ENCODE peak calls at places on chromosomes 1 and 21, in ten cellular contexts. B is activated T-cell treated with anti-CD3 and anti-CD28 coated beads for 1 hour; M is T-cell; Q is stimulated activated CD8-positive, alpha-beta memory T cell treated with anti-CD3 and anti-CD28 coated beads, Interleukin-7, amount 100 ng/mL, for 1 hour; Z is GM03348; W is naive thymus-derived CD4-positive, alpha-beta T cell; L is GM12892; C is activated naive CD8-positive, alpha-beta T cell treated with anti-CD3 and anti-CD28 coated beads for 36 hours; X is IMR-90; V is neural crest cell. E is an unnamed sample.

GRCh38 chr1:53346007-53346813 is 18.3 kb upstream of the LRP8 start:
- DNase-seq in B (no peak), M (no peak), Q (no peak), Z (no peak), W (no peak), L (no peak), C (no peak), X (no peak), V (no peak), E (no peak)

GRCh38 chr21:16287060-16287459 is 557.3 kb downstream of the USP25 start:
- DNase-seq in B (no peak), M (no peak), Q (no peak), Z (no peak), W (no peak), L (no peak), C (no peak), X (no peak), V (no peak), E (no peak)

GRCh38 chr1:77796695-77797405 is 17.4 kb downstream of the MIGA1 start:
- DNase-seq in B (no peak), M (no peak), Q (no peak), Z (no peak), W (no peak), L (no peak), C (no peak), X (no peak), V (no peak), E (no peak)

GRCh38 chr1:173364827-173365226 is 112.3 kb upstream of the PRDX6 start:
- DNase-seq in B (no peak), M (no peak), Q (no peak), Z (no peak), W (no peak), L (no peak), C (no peak), X (no peak), V (no peak), E (no peak)

GRCh38 chr1:20713440-20713839 is 4.4 kb downstream of the KIF17 start:
- DNase-seq in B (no peak), M (no peak), Q (no peak), Z (no peak), W (no peak), L (no peak), C (no peak), X (no peak), V (no peak), E (no peak)

GRCh38 chr1:9900142-9901043 is 9.7 kb downstream of the CTNNBIP1 start:
- DNase-seq in B (no peak), M (no peak), Q (no peak), Z (no peak), W (no peak), L (no peak), C (no peak), X (no peak), V (no peak), E (no peak)

GRCh38 chr1:14095001-14095400 is 395.0 kb downstream of the PRDM2 start:
- DNase-seq in B (no peak), M (no peak), Q (no peak), Z (peak), W (peak), L (no peak), C (no peak), X (no peak), V (no peak), E (peak)

GRCh38 chr1:2833454-2834145 is 32.1 kb upstream of the TTC34 start:
- DNase-seq in B (no peak), M (no peak), Q (no peak), Z (no peak), W (peak), L (no peak), C (no peak), X (no peak), V (no peak), E (no peak)

GRCh38 chr1:61210435-61211012 is 128.2 kb downstream of the NFIA start:
- DNase-seq in B (no peak), M (no peak), Q (no peak), Z (no peak), W (peak), L (no peak), C (no peak), X (peak), V (no peak), E (no peak)

GRCh38 chr21:42461881-42462877 is 33.8 kb downstream of the RSPH1 start:
- DNase-seq in B (no peak), M (no peak), Q (no peak), Z (no peak), W (no peak), L (no peak), C (no peak), X (no peak), V (no peak), E (no peak)

GRCh38 chr1:227541796-227542152 is 21.6 kb upstream of the ZNF678 start:
- DNase-seq in B (no peak), M (no peak), Q (no peak), Z (no peak), W (no peak), L (no peak), C (no peak), X (no peak), V (no peak), E (peak)

GRCh38 chr1:2344744-2345296 is 46.5 kb downstream of the MORN1 start:
- DNase-seq in B (no peak), M (no peak), Q (no peak), Z (no peak), W (no peak), L (no peak), C (no peak), X (no peak), V (no peak), E (no peak)

GRCh38 chr1:211734359-211734758 is 58.9 kb upstream of the NEK2 start:
- DNase-seq in B (no peak), M (no peak), Q (no peak), Z (no peak), W (no peak), L (no peak), C (no peak), X (no peak), V (no peak), E (no peak)

GRCh38 chr21:39386194-39386593 is 37.3 kb upstream of the HMGN1 start:
- DNase-seq in B (no peak), M (no peak), Q (no peak), Z (no peak), W (no peak), L (no peak), C (peak), X (no peak), V (no peak), E (no peak)

GRCh38 chr1:205227584-205228006 is at the start of gene TMCC2:
- DNase-seq in B (peak), M (peak), Q (peak), Z (peak), W (peak), L (peak), C (peak), X (peak), V (peak), E (peak)

GRCh38 chr1:202586018-202586821 is 124.0 kb downstream of the SYT2 start:
- DNase-seq in B (no peak), M (no peak), Q (no peak), Z (no peak), W (no peak), L (no peak), C (no peak), X (peak), V (no peak), E (peak)

GRCh38 chr1:65948609-65949229 is 156.0 kb downstream of the PDE4B start:
- DNase-seq in B (no peak), M (no peak), Q (no peak), Z (peak), W (no peak), L (no peak), C (no peak), X (peak), V (no peak), E (peak)

GRCh38 chr1:162230096-162230495 is 146.6 kb downstream of the SPATA46 start:
- DNase-seq in B (no peak), M (no peak), Q (no peak), Z (no peak), W (no peak), L (no peak), C (no peak), X (no peak), V (no peak), E (no peak)

GRCh38 chr1:87362834-87363426 is 34.2 kb downstream of the LMO4 start:
- DNase-seq in B (no peak), M (no peak), Q (no peak), Z (peak), W (no peak), L (no peak), C (no peak), X (peak), V (no peak), E (peak)

GRCh38 chr1:61887921-61888564 is 145.8 kb downstream of the PATJ start:
- DNase-seq in B (no peak), M (no peak), Q (no peak), Z (no peak), W (no peak), L (no peak), C (no peak), X (no peak), V (no peak), E (peak)

GRCh38 chr1:28594661-28595411 is 2.8 kb downstream of the RAB42 start:
- DNase-seq in B (no peak), M (no peak), Q (no peak), Z (peak), W (no peak), L (no peak), C (no peak), X (no peak), V (no peak), E (peak)

GRCh38 chr1:223188618-223189356 is 45.7 kb upstream of the TLR5 start:
- DNase-seq in B (no peak), M (no peak), Q (no peak), Z (no peak), W (no peak), L (no peak), C (no peak), X (no peak), V (no peak), E (no peak)

GRCh38 chr21:24265987-24266386 is 1341.3 kb downstream of the MRPL39 start:
- DNase-seq in B (no peak), M (no peak), Q (no peak), Z (no peak), W (no peak), L (no peak), C (no peak), X (no peak), V (no peak), E (no peak)

GRCh38 chr1:53420331-53420730 is 38.9 kb upstream of the DMRTB1 start:
- DNase-seq in B (no peak), M (no peak), Q (no peak), Z (no peak), W (no peak), L (no peak), C (no peak), X (no peak), V (no peak), E (no peak)

GRCh38 chr1:108590947-108591346 is 31.0 kb downstream of the EEIG2 start:
- DNase-seq in B (no peak), M (no peak), Q (no peak), Z (peak), W (peak), L (no peak), C (no peak), X (peak), V (no peak), E (peak)

GRCh38 chr1:31196685-31197084 is 43.0 kb downstream of the NKAIN1 start:
- DNase-seq in B (no peak), M (no peak), Q (no peak), Z (peak), W (no peak), L (no peak), C (no peak), X (peak), V (no peak), E (peak)

E was measured in AG20443.